ENCODE peak calls at places on chromosomes 11 and 22, in six cellular contexts. H is fibroblast of lung, K is GM20000, L is AG09319, W is endodermal cell, A is GM23338. Z is an unnamed sample.

GRCh38 chr11:12157241-12157661 is 46.9 kb downstream of the MICAL2 start:
- DNase-seq in W (no peak), A (no peak), L (no peak), K (no peak), H (peak; percentile 94), Z (no peak)

GRCh38 chr22:42833104-42833503 is 24.0 kb downstream of the ARFGAP3 start:
- DNase-seq in A (no peak), H (no peak), K (peak; percentile 27), W (no peak), L (no peak), Z (no peak)

GRCh38 chr22:44133901-44134511 is 46.7 kb upstream of the PARVG start:
- DNase-seq in A (no peak), L (no peak), H (peak; percentile 29), W (no peak), K (no peak), Z (no peak)

GRCh38 chr11:30826911-30827310 is 240.8 kb upstream of the MPPED2 start:
- DNase-seq in L (no peak), H (no peak), W (no peak), A (no peak), K (no peak), Z (no peak)

GRCh38 chr11:111344032-111344431 is 35.0 kb downstream of the POU2AF1 start:
- DNase-seq in H (peak; percentile 84), W (peak; percentile 38), K (no peak), L (peak; percentile 83), A (no peak), Z (no peak)

GRCh38 chr11:12216542-12217422 is 106.4 kb downstream of the MICAL2 start:
- DNase-seq in H (peak; percentile 64), K (no peak), W (no peak), L (no peak), A (no peak), Z (no peak)

GRCh38 chr11:72588656-72589410 is 85.4 kb downstream of the PDE2A start:
- DNase-seq in A (no peak), K (no peak), W (no peak), H (no peak), L (no peak), Z (no peak)

GRCh38 chr22:20238567-20239062 is 29.5 kb downstream of the RTN4R start:
- DNase-seq in H (no peak), W (peak; percentile 95), A (peak; percentile 88), L (no peak), K (peak; percentile 96), Z (peak; percentile 85)

GRCh38 chr11:35662061-35662648 is 420 bp upstream of the TRIM44 start:
- DNase-seq in H (peak; percentile 5), K (peak; percentile 38), L (no peak), A (no peak), W (no peak), Z (no peak)

GRCh38 chr11:112082729-112083128 is 3.8 kb downstream of the TIMM8B start:
- DNase-seq in W (no peak), A (no peak), L (no peak), H (peak; percentile 54), K (no peak), Z (no peak)

GRCh38 chr11:107691003-107691402 is 20.9 kb downstream of the SLN start:
- DNase-seq in H (no peak), W (no peak), L (no peak), K (no peak), A (no peak), Z (no peak)

GRCh38 chr22:17159504-17159951 is 451 bp upstream of the HDHD5 start:
- DNase-seq in H (peak; percentile 38), L (no peak), W (no peak), K (peak; percentile 57), A (peak; percentile 63), Z (peak; percentile 50)

GRCh38 chr11:128688896-128689546 is 4.9 kb upstream of the FLI1 start:
- DNase-seq in K (no peak), L (no peak), H (no peak), A (peak; percentile 37), W (peak; percentile 56), Z (peak; percentile 28)

GRCh38 chr22:45597460-45598192 is 74.0 kb upstream of the ATXN10 start:
- DNase-seq in H (no peak), W (no peak), A (no peak), L (no peak), K (no peak), Z (no peak)

GRCh38 chr22:45717787-45718186 is 46.2 kb downstream of the ATXN10 start:
- DNase-seq in L (no peak), H (peak; percentile 52), K (no peak), W (no peak), A (no peak), Z (no peak)

GRCh38 chr11:126113515-126113957 is 50.9 kb upstream of the CDON start:
- DNase-seq in H (peak; percentile 99), W (peak; percentile 73), A (no peak), L (peak; percentile 96), K (no peak), Z (peak; percentile 28)

GRCh38 chr22:48075604-48076400 is 1313.4 kb downstream of the TBC1D22A start:
- DNase-seq in L (no peak), K (no peak), W (no peak), A (no peak), H (no peak), Z (no peak)

GRCh38 chr11:104776501-104777170 is 121.6 kb downstream of the CASP12 start:
- DNase-seq in H (no peak), A (no peak), K (no peak), W (no peak), L (no peak), Z (no peak)

GRCh38 chr11:278001-278951 is at the start of gene NLRP6:
- DNase-seq in W (peak; percentile 35), A (no peak), L (no peak), H (no peak), K (peak; percentile 10), Z (no peak)

GRCh38 chr22:33520904-33521780 is 399.1 kb downstream of the LARGE1 start:
- DNase-seq in W (no peak), L (no peak), K (no peak), A (no peak), H (no peak), Z (no peak)

GRCh38 chr22:33807465-33807864 is 112.8 kb downstream of the LARGE1 start:
- DNase-seq in W (no peak), L (no peak), A (no peak), K (no peak), H (peak; percentile 33), Z (no peak)

GRCh38 chr22:43923191-43923590 is 414 bp upstream of the PNPLA3 start:
- DNase-seq in W (no peak), H (peak; percentile 28), A (no peak), L (no peak), K (peak; percentile 65), Z (no peak)

GRCh38 chr11:63920870-63921417 is 4.0 kb upstream of the RCOR2 start:
- DNase-seq in H (no peak), K (peak; percentile 71), W (peak; percentile 92), L (no peak), A (peak; percentile 94), Z (peak; percentile 83)

GRCh38 chr11:68658661-68659060 is 25.7 kb upstream of the GAL start:
- DNase-seq in H (peak; percentile 80), W (no peak), L (no peak), K (no peak), A (no peak), Z (no peak)

GRCh38 chr22:35454416-35455054 is 54.6 kb downstream of the MCM5 start:
- DNase-seq in H (peak; percentile 28), A (no peak), L (no peak), K (no peak), W (no peak), Z (peak; percentile 36)
- TF ChIP-seq CTCF in H (no peak), A (peak; percentile 38), L (peak; percentile 5), K (no peak), W (peak; percentile 51), Z (peak; percentile 40)

DNA sequence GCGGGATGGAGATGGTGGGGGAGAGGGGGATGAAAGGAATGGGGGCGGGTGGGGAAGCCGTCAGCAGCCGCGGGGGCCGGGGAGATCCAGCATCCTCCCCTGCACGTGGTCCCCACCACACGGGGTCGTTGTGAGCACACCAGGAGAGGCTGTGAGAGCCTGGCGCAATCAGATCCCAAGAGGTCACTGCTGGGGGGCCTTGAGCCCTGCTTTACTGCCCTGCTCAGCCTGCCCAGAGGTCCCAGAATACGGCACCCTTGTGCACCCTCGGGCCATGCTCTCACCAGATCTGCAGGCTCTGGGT is 7.4 kb downstream of the CABP7 start:
- DNase-seq in W (peak; percentile 92), K (peak; percentile 81), A (peak; percentile 81), H (peak; percentile 30), L (no peak), Z (peak; percentile 84)
- TF ChIP-seq CTCF in W (peak; percentile 77), K (no peak), A (peak; percentile 79), H (peak; percentile 23), L (peak; percentile 44), Z (peak; percentile 54)

GRCh38 chr11:58070585-58070984 is 39.8 kb downstream of the OR6Q1 start:
- DNase-seq in L (no peak), A (no peak), H (no peak), K (no peak), W (no peak), Z (no peak)

GRCh38 chr11:58067685-58068084 is 36.9 kb downstream of the OR6Q1 start:
- DNase-seq in L (no peak), A (no peak), H (no peak), K (no peak), W (no peak), Z (no peak)

DNA sequence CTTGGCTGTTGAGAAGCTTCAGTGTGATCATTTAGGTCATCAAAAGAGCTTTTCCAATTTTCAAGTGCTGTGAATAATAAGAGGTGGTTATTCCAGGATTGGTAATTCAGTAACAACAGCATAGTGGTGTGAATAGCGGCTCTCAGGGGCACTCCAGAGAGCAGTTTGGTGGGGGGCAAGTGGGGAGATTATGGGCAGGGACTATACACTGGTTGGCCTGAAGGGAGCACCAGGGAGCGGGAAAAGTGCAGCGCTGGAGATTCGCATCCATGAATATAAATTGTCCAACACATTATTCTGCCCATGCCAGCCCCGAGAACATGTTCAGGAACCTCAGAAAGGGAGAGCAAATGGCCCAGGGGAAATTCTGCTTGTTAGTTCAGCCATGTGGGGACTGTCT is 37.9 kb downstream of the OR6Q1 start:
- DNase-seq in H (no peak), A (peak; percentile 43), K (no peak), L (no peak), W (no peak), Z (no peak)
- TF ChIP-seq CTCF in H (no peak), A (peak; percentile 34), K (no peak), L (no peak), W (peak; percentile 56), Z (peak; percentile 21)

DNA sequence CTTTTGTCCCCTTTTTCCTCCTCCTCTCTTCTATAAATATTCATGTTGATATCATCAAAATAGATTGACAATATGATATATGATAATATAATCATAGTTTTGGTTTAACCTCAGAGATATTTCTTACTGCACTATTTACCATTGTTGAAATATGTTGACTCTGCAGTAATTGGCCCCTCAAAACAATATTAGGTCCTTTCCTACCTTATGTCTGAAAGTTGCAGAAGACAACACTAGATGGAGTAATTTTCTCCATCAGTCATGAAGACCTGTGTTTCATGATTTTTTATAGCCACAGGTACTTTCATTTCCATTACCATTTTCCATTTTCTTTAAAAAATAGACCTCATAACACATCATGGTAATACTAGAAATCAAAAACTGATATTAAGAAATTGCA is 284.4 kb downstream of the LUZP2 start:
- DNase-seq in W (no peak), A (no peak), L (no peak), K (no peak), H (no peak), Z (no peak)
- TF ChIP-seq CTCF in W (peak; percentile 55), A (no peak), L (no peak), K (no peak), H (no peak), Z (peak; percentile 15)